ENCODE peak calls at places on chromosomes 12 and 14, in seven cellular contexts. One of them, this sample, is unnamed.

GRCh38 chr12:121023799-121024198 is 7.5 kb upstream of the C12orf43 start:
- DNase-seq in GM12878: no peak
- DNase-seq in neural progenitor cell: no peak
- DNase-seq in PC-9: no peak
- DNase-seq in hepatocyte: no peak
- DNase-seq in GM23248: no peak
- DNase-seq in HepG2: peak
- DNase-seq in this sample: no peak

GRCh38 chr12:93833946-93834345 is 156.8 kb downstream of the CRADD start:
- DNase-seq in hepatocyte: no peak
- DNase-seq in GM23248: no peak
- DNase-seq in GM12878: no peak
- DNase-seq in PC-9: no peak
- DNase-seq in HepG2: no peak
- DNase-seq in neural progenitor cell: no peak
- DNase-seq in this sample: no peak

GRCh38 chr12:92827836-92828431 is 101.2 kb downstream of the EEA1 start:
- DNase-seq in PC-9: no peak
- DNase-seq in hepatocyte: peak
- DNase-seq in GM23248: peak
- DNase-seq in HepG2: peak
- DNase-seq in neural progenitor cell: peak
- DNase-seq in GM12878: peak
- DNase-seq in this sample: peak

GRCh38 chr14:98959958-98960616 is 311.9 kb downstream of the BCL11B start:
- DNase-seq in GM12878: no peak
- DNase-seq in hepatocyte: no peak
- DNase-seq in neural progenitor cell: no peak
- DNase-seq in PC-9: no peak
- DNase-seq in GM23248: no peak
- DNase-seq in HepG2: no peak
- DNase-seq in this sample: no peak

GRCh38 chr14:23359167-23359626 is 5.8 kb downstream of the EFS start:
- DNase-seq in neural progenitor cell: no peak
- DNase-seq in hepatocyte: no peak
- DNase-seq in GM23248: no peak
- DNase-seq in HepG2: no peak
- DNase-seq in GM12878: no peak
- DNase-seq in PC-9: no peak
- DNase-seq in this sample: no peak

GRCh38 chr12:116164263-116164817 is 113.2 kb downstream of the MED13L start:
- DNase-seq in HepG2: no peak
- DNase-seq in GM12878: no peak
- DNase-seq in neural progenitor cell: no peak
- DNase-seq in PC-9: no peak
- DNase-seq in GM23248: peak
- DNase-seq in hepatocyte: no peak
- DNase-seq in this sample: no peak

GRCh38 chr12:114209852-114210251 is 196.1 kb downstream of the TBX5 start:
- DNase-seq in GM23248: no peak
- DNase-seq in HepG2: no peak
- DNase-seq in PC-9: no peak
- DNase-seq in hepatocyte: no peak
- DNase-seq in neural progenitor cell: no peak
- DNase-seq in GM12878: no peak
- DNase-seq in this sample: no peak

GRCh38 chr14:65961004-65961403 is 525.2 kb upstream of the CCDC196 start:
- DNase-seq in GM12878: no peak
- DNase-seq in HepG2: no peak
- DNase-seq in GM23248: peak
- DNase-seq in neural progenitor cell: peak
- DNase-seq in hepatocyte: peak
- DNase-seq in PC-9: no peak
- DNase-seq in this sample: peak

GRCh38 chr12:67062193-67062592 is 207.0 kb upstream of the CAND1 start:
- DNase-seq in HepG2: no peak
- DNase-seq in neural progenitor cell: no peak
- DNase-seq in GM12878: no peak
- DNase-seq in PC-9: no peak
- DNase-seq in hepatocyte: no peak
- DNase-seq in GM23248: no peak
- DNase-seq in this sample: no peak

GRCh38 chr14:104099096-104100041 is 13.9 kb downstream of the ASPG start:
- DNase-seq in GM23248: no peak
- DNase-seq in neural progenitor cell: no peak
- DNase-seq in PC-9: no peak
- DNase-seq in GM12878: no peak
- DNase-seq in HepG2: no peak
- DNase-seq in hepatocyte: no peak
- DNase-seq in this sample: no peak

GRCh38 chr14:90569201-90569600 is 172.4 kb downstream of the CALM1 start:
- DNase-seq in PC-9: no peak
- DNase-seq in HepG2: no peak
- DNase-seq in GM12878: no peak
- DNase-seq in neural progenitor cell: no peak
- DNase-seq in GM23248: no peak
- DNase-seq in hepatocyte: no peak
- DNase-seq in this sample: no peak

GRCh38 chr12:104219361-104219892 is 3.8 kb downstream of the TXNRD1 start:
- DNase-seq in hepatocyte: peak
- DNase-seq in PC-9: peak
- DNase-seq in GM23248: peak
- DNase-seq in HepG2: peak
- DNase-seq in GM12878: no peak
- DNase-seq in neural progenitor cell: no peak
- DNase-seq in this sample: peak

GRCh38 chr12:124949066-124949465 is 34.6 kb upstream of the UBC start:
- DNase-seq in hepatocyte: no peak
- DNase-seq in HepG2: no peak
- DNase-seq in GM12878: no peak
- DNase-seq in PC-9: no peak
- DNase-seq in GM23248: no peak
- DNase-seq in neural progenitor cell: no peak
- DNase-seq in this sample: no peak

GRCh38 chr12:114882083-114882482 is 198.1 kb upstream of the TBX3 start:
- DNase-seq in GM23248: no peak
- DNase-seq in neural progenitor cell: no peak
- DNase-seq in HepG2: no peak
- DNase-seq in PC-9: no peak
- DNase-seq in GM12878: no peak
- DNase-seq in hepatocyte: no peak
- DNase-seq in this sample: no peak

GRCh38 chr14:94485944-94486841 is 10.2 kb upstream of the SERPINA9 start:
- DNase-seq in GM12878: no peak
- DNase-seq in neural progenitor cell: peak
- DNase-seq in GM23248: peak
- DNase-seq in HepG2: peak
- DNase-seq in hepatocyte: peak
- DNase-seq in PC-9: no peak
- DNase-seq in this sample: peak

GRCh38 chr14:37599527-37600368 is 4.3 kb downstream of the TTC6 start:
- DNase-seq in GM23248: peak
- DNase-seq in hepatocyte: peak
- DNase-seq in PC-9: no peak
- DNase-seq in HepG2: no peak
- DNase-seq in neural progenitor cell: peak
- DNase-seq in GM12878: no peak
- DNase-seq in this sample: no peak

GRCh38 chr14:37596790-37597189 is 1.4 kb downstream of the TTC6 start:
- DNase-seq in hepatocyte: no peak
- DNase-seq in HepG2: no peak
- DNase-seq in neural progenitor cell: peak
- DNase-seq in GM12878: no peak
- DNase-seq in PC-9: no peak
- DNase-seq in GM23248: no peak
- DNase-seq in this sample: no peak

GRCh38 chr14:37598973-37599526 is 3.6 kb downstream of the TTC6 start:
- DNase-seq in neural progenitor cell: peak
- DNase-seq in GM12878: no peak
- DNase-seq in GM23248: no peak
- DNase-seq in HepG2: no peak
- DNase-seq in PC-9: no peak
- DNase-seq in hepatocyte: no peak
- DNase-seq in this sample: no peak

GRCh38 chr14:37597538-37598084 is 2.2 kb downstream of the TTC6 start:
- DNase-seq in PC-9: peak
- DNase-seq in neural progenitor cell: peak
- DNase-seq in hepatocyte: peak
- DNase-seq in GM23248: peak
- DNase-seq in GM12878: no peak
- DNase-seq in HepG2: no peak
- DNase-seq in this sample: no peak

GRCh38 chr14:37598085-37598972 is 2.9 kb downstream of the TTC6 start:
- DNase-seq in PC-9: peak
- DNase-seq in hepatocyte: peak
- DNase-seq in GM12878: no peak
- DNase-seq in HepG2: no peak
- DNase-seq in neural progenitor cell: peak
- DNase-seq in GM23248: no peak
- DNase-seq in this sample: no peak
- TF ChIP-seq EZH2 in PC-9: no peak
- TF ChIP-seq EZH2 in hepatocyte: peak
- TF ChIP-seq EZH2 in GM12878: no peak
- TF ChIP-seq EZH2 in HepG2: no peak
- TF ChIP-seq EZH2 in neural progenitor cell: peak
- TF ChIP-seq EZH2 in GM23248: no peak
- TF ChIP-seq EZH2 in this sample: peak

GRCh38 chr14:77339407-77339806 is 18.6 kb downstream of the GSTZ1 start:
- DNase-seq in PC-9: no peak
- DNase-seq in HepG2: no peak
- DNase-seq in hepatocyte: no peak
- DNase-seq in GM23248: peak
- DNase-seq in GM12878: no peak
- DNase-seq in neural progenitor cell: no peak
- DNase-seq in this sample: peak

GRCh38 chr14:77342726-77343397 is 22.0 kb downstream of the GSTZ1 start:
- DNase-seq in neural progenitor cell: no peak
- DNase-seq in PC-9: no peak
- DNase-seq in GM23248: no peak
- DNase-seq in hepatocyte: no peak
- DNase-seq in GM12878: no peak
- DNase-seq in HepG2: no peak
- DNase-seq in this sample: no peak

GRCh38 chr14:77337880-77338279 is 17.0 kb downstream of the GSTZ1 start:
- DNase-seq in GM12878: no peak
- DNase-seq in PC-9: no peak
- DNase-seq in hepatocyte: no peak
- DNase-seq in neural progenitor cell: no peak
- DNase-seq in HepG2: no peak
- DNase-seq in GM23248: no peak
- DNase-seq in this sample: no peak

GRCh38 chr14:77340389-77340788 is 19.6 kb downstream of the GSTZ1 start:
- DNase-seq in hepatocyte: no peak
- DNase-seq in GM23248: no peak
- DNase-seq in GM12878: no peak
- DNase-seq in HepG2: no peak
- DNase-seq in neural progenitor cell: no peak
- DNase-seq in PC-9: no peak
- DNase-seq in this sample: no peak

GRCh38 chr14:77338332-77338731 is 17.5 kb downstream of the GSTZ1 start:
- DNase-seq in GM12878: no peak
- DNase-seq in GM23248: no peak
- DNase-seq in neural progenitor cell: no peak
- DNase-seq in hepatocyte: no peak
- DNase-seq in PC-9: no peak
- DNase-seq in HepG2: no peak
- DNase-seq in this sample: no peak
- TF ChIP-seq EZH2 in GM12878: no peak
- TF ChIP-seq EZH2 in GM23248: no peak
- TF ChIP-seq EZH2 in neural progenitor cell: no peak
- TF ChIP-seq EZH2 in hepatocyte: no peak
- TF ChIP-seq EZH2 in PC-9: no peak
- TF ChIP-seq EZH2 in HepG2: no peak
- TF ChIP-seq EZH2 in this sample: no peak

DNA sequence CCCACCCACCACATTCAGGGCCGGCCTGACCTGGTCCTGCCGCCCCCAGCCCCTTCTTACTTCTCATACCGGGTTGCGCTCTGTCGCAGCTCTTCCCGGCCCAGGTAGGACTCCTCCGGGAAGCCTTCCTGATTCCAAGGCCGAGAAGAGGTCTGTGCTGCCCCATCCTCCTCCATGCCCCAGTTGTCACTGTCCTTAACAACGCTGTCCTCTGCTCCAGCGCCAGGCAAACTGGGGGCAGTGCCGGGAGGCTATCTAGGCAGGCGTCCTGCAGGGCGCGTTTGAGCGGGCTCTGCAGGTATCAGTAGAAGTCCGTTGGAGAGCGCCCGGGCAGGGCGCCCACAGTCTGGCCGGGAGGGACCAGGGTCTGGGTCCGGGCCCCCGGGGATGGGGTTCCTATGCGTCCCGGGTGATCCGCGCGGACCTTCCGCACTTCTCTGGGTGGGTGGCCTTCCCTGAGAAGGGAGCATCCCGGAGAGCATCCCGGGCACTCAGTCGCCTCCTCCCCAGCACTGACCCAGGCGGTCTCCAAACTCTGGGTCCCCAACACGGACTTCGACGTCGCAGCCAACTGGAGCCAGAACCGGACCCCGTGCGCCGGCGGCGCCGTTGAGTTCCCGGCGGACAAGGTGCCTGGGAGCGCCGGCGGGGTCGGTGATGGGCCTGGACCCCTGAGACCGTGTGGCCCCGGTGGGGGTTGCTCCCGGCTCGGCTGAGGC is 897 bp downstream of the AMN start:
- DNase-seq in PC-9: no peak
- DNase-seq in GM12878: no peak
- DNase-seq in hepatocyte: peak
- DNase-seq in HepG2: peak
- DNase-seq in neural progenitor cell: peak
- DNase-seq in GM23248: no peak
- DNase-seq in this sample: no peak
- TF ChIP-seq EZH2 in PC-9: no peak
- TF ChIP-seq EZH2 in GM12878: peak
- TF ChIP-seq EZH2 in hepatocyte: peak
- TF ChIP-seq EZH2 in HepG2: no peak
- TF ChIP-seq EZH2 in neural progenitor cell: peak
- TF ChIP-seq EZH2 in GM23248: peak
- TF ChIP-seq EZH2 in this sample: peak

GRCh38 chr12:49537231-49537708 is 1.6 kb upstream of the KCNH3 start:
- DNase-seq in PC-9: no peak
- DNase-seq in GM23248: peak
- DNase-seq in neural progenitor cell: no peak
- DNase-seq in hepatocyte: peak
- DNase-seq in GM12878: no peak
- DNase-seq in HepG2: no peak
- DNase-seq in this sample: no peak

GRCh38 chr12:49539406-49540228 is 787 bp downstream of the KCNH3 start:
- DNase-seq in GM12878: no peak
- DNase-seq in GM23248: no peak
- DNase-seq in PC-9: no peak
- DNase-seq in HepG2: no peak
- DNase-seq in neural progenitor cell: no peak
- DNase-seq in hepatocyte: peak
- DNase-seq in this sample: no peak

GRCh38 chr12:49536526-49537195 is 2.2 kb upstream of the KCNH3 start:
- DNase-seq in GM12878: no peak
- DNase-seq in HepG2: no peak
- DNase-seq in PC-9: no peak
- DNase-seq in neural progenitor cell: no peak
- DNase-seq in GM23248: no peak
- DNase-seq in hepatocyte: no peak
- DNase-seq in this sample: no peak

GRCh38 chr12:49538740-49539403 is at the start of gene KCNH3:
- DNase-seq in neural progenitor cell: peak
- DNase-seq in HepG2: no peak
- DNase-seq in GM23248: peak
- DNase-seq in GM12878: no peak
- DNase-seq in PC-9: peak
- DNase-seq in hepatocyte: peak
- DNase-seq in this sample: peak

GRCh38 chr12:49537709-49538601 is 875 bp upstream of the KCNH3 start:
- DNase-seq in PC-9: no peak
- DNase-seq in GM23248: peak
- DNase-seq in HepG2: no peak
- DNase-seq in hepatocyte: peak
- DNase-seq in neural progenitor cell: peak
- DNase-seq in GM12878: no peak
- DNase-seq in this sample: no peak
- TF ChIP-seq EZH2 in PC-9: no peak
- TF ChIP-seq EZH2 in GM23248: peak
- TF ChIP-seq EZH2 in HepG2: peak
- TF ChIP-seq EZH2 in hepatocyte: peak
- TF ChIP-seq EZH2 in neural progenitor cell: peak
- TF ChIP-seq EZH2 in GM12878: peak
- TF ChIP-seq EZH2 in this sample: peak

This sample was measured in mammary epithelial cell.